ENCODE peak calls at places on chromosomes 1 and 21, in eight cellular contexts. One of them, this sample, is unnamed.

GRCh38 chr1:150072959-150073358 is 5.4 kb downstream of the VPS45 start:
- DNase-seq in non-pigmented ciliary epithelial cell: no peak
- DNase-seq in H7: no peak
- DNase-seq in WTC11: no peak
- DNase-seq in G401: peak; percentile 67
- DNase-seq in fibroblast of lung: no peak
- DNase-seq in CD8-positive, alpha-beta memory T cell: no peak
- DNase-seq in anterior cingulate cortex: no peak
- DNase-seq in this sample: no peak

GRCh38 chr1:66271904-66272254 is 262.1 kb upstream of the SGIP1 start:
- DNase-seq in non-pigmented ciliary epithelial cell: no peak
- DNase-seq in CD8-positive, alpha-beta memory T cell: no peak
- DNase-seq in fibroblast of lung: peak; percentile 56
- DNase-seq in H7: no peak
- DNase-seq in WTC11: no peak
- DNase-seq in anterior cingulate cortex: peak; percentile 31
- DNase-seq in G401: no peak
- DNase-seq in this sample: peak; percentile 71

GRCh38 chr1:25186608-25187007 is 45.7 kb downstream of the SYF2 start:
- DNase-seq in H7: no peak
- DNase-seq in WTC11: no peak
- DNase-seq in anterior cingulate cortex: no peak
- DNase-seq in fibroblast of lung: no peak
- DNase-seq in G401: no peak
- DNase-seq in non-pigmented ciliary epithelial cell: no peak
- DNase-seq in CD8-positive, alpha-beta memory T cell: no peak
- DNase-seq in this sample: no peak

GRCh38 chr1:192978195-192978710 is 80.9 kb downstream of the UCHL5 start:
- DNase-seq in WTC11: no peak
- DNase-seq in fibroblast of lung: no peak
- DNase-seq in H7: no peak
- DNase-seq in G401: no peak
- DNase-seq in CD8-positive, alpha-beta memory T cell: no peak
- DNase-seq in anterior cingulate cortex: no peak
- DNase-seq in non-pigmented ciliary epithelial cell: no peak
- DNase-seq in this sample: no peak

GRCh38 chr1:178819123-178819522 is 51.8 kb downstream of the ANGPTL1 start:
- DNase-seq in fibroblast of lung: peak; percentile 23
- DNase-seq in CD8-positive, alpha-beta memory T cell: no peak
- DNase-seq in anterior cingulate cortex: no peak
- DNase-seq in G401: no peak
- DNase-seq in non-pigmented ciliary epithelial cell: no peak
- DNase-seq in WTC11: no peak
- DNase-seq in H7: no peak
- DNase-seq in this sample: no peak

GRCh38 chr1:211647666-211648065 is 27.8 kb downstream of the NEK2 start:
- DNase-seq in H7: no peak
- DNase-seq in CD8-positive, alpha-beta memory T cell: no peak
- DNase-seq in WTC11: no peak
- DNase-seq in fibroblast of lung: no peak
- DNase-seq in anterior cingulate cortex: no peak
- DNase-seq in G401: no peak
- DNase-seq in non-pigmented ciliary epithelial cell: no peak
- DNase-seq in this sample: no peak

GRCh38 chr1:21925334-21925940 is 11.7 kb downstream of the HSPG2 start:
- DNase-seq in non-pigmented ciliary epithelial cell: no peak
- DNase-seq in H7: no peak
- DNase-seq in fibroblast of lung: no peak
- DNase-seq in CD8-positive, alpha-beta memory T cell: no peak
- DNase-seq in G401: no peak
- DNase-seq in WTC11: no peak
- DNase-seq in anterior cingulate cortex: no peak
- DNase-seq in this sample: no peak

GRCh38 chr1:190747643-190748186 is 270.1 kb upstream of the BRINP3 start:
- DNase-seq in WTC11: no peak
- DNase-seq in H7: no peak
- DNase-seq in CD8-positive, alpha-beta memory T cell: no peak
- DNase-seq in fibroblast of lung: peak; percentile 58
- DNase-seq in anterior cingulate cortex: no peak
- DNase-seq in G401: no peak
- DNase-seq in non-pigmented ciliary epithelial cell: peak; percentile 23
- DNase-seq in this sample: no peak

GRCh38 chr21:46111857-46112730 is 14.2 kb downstream of the COL6A2 start:
- DNase-seq in G401: no peak
- DNase-seq in WTC11: no peak
- DNase-seq in CD8-positive, alpha-beta memory T cell: no peak
- DNase-seq in H7: peak; percentile 51
- DNase-seq in fibroblast of lung: no peak
- DNase-seq in non-pigmented ciliary epithelial cell: no peak
- DNase-seq in anterior cingulate cortex: no peak
- DNase-seq in this sample: peak; percentile 1